ENCODE peak calls at places on chromosomes 1 and 21, in five cellular contexts. D is glutamatergic neuron, P is foreskin melanocyte, S is colonic mucosa, G is AG09309. X is an unnamed sample.

GRCh38 chr1:168609133-168609715 is 32.8 kb downstream of the XCL1 start:
- DNase-seq in S (no peak), D (no peak), P (no peak), G (no peak), X (peak; percentile 18)

GRCh38 chr21:44512496-44513388 is 27.3 kb downstream of the KRTAP10-1 start:
- DNase-seq in P (no peak), D (peak; percentile 10), S (no peak), G (no peak), X (no peak)

GRCh38 chr1:26790551-26790953 is 2.8 kb downstream of the PIGV start:
- DNase-seq in D (no peak), S (no peak), G (no peak), P (no peak), X (no peak)

GRCh38 chr1:3292868-3293562 is 161.4 kb upstream of the ARHGEF16 start:
- DNase-seq in G (no peak), D (no peak), S (no peak), P (no peak), X (no peak)

GRCh38 chr1:183101841-183102276 is 78.6 kb downstream of the LAMC1 start:
- DNase-seq in G (no peak), D (no peak), S (no peak), P (no peak), X (no peak)

GRCh38 chr1:7885513-7886298 is 32.8 kb upstream of the UTS2 start:
- DNase-seq in S (peak; percentile 98), G (no peak), D (peak; percentile 30), P (no peak), X (peak; percentile 100)

GRCh38 chr1:171509191-171509590 is 23.9 kb downstream of the PRRC2C start:
- DNase-seq in S (no peak), D (no peak), P (no peak), G (no peak), X (no peak)

GRCh38 chr1:11354893-11355593 is 82.0 kb downstream of the UBIAD1 start:
- DNase-seq in P (no peak), S (no peak), G (no peak), D (peak; percentile 65), X (no peak)

GRCh38 chr1:9873992-9874391 is 36.1 kb downstream of the CTNNBIP1 start:
- DNase-seq in S (no peak), D (no peak), P (no peak), G (no peak), X (no peak)

GRCh38 chr1:235018161-235018560 is 110.5 kb downstream of the TOMM20 start:
- DNase-seq in P (peak; percentile 86), S (no peak), D (no peak), G (peak; percentile 94), X (no peak)

GRCh38 chr1:185652348-185652747 is 81.8 kb upstream of the HMCN1 start:
- DNase-seq in D (no peak), S (no peak), P (no peak), G (no peak), X (no peak)

GRCh38 chr1:9465640-9466039 is 73.6 kb upstream of the SLC25A33 start:
- DNase-seq in G (no peak), D (no peak), S (no peak), P (no peak), X (no peak)

GRCh38 chr1:8394456-8395321 is 76.8 kb downstream of the SLC45A1 start:
- DNase-seq in S (no peak), G (peak; percentile 80), P (no peak), D (no peak), X (no peak)

GRCh38 chr1:153578936-153579335 is 13.3 kb upstream of the S100A2 start:
- DNase-seq in S (no peak), D (no peak), G (no peak), P (no peak), X (no peak)

GRCh38 chr1:240092301-240093119 is 827 bp downstream of the FMN2 start:
- DNase-seq in P (peak; percentile 38), S (peak; percentile 23), G (no peak), D (peak; percentile 60), X (peak; percentile 31)

GRCh38 chr1:39046811-39047210 is 20.7 kb downstream of the NDUFS5 start:
- DNase-seq in S (no peak), D (no peak), P (no peak), G (no peak), X (no peak)

GRCh38 chr1:112439592-112439991 is 43.6 kb downstream of the CTTNBP2NL start:
- DNase-seq in G (no peak), D (no peak), S (no peak), P (no peak), X (no peak)

GRCh38 chr1:99674665-99675064 is 28.8 kb downstream of the PALMD start:
- DNase-seq in S (no peak), D (no peak), G (no peak), P (peak; percentile 29), X (no peak)

GRCh38 chr1:202553560-202554038 is 156.7 kb downstream of the SYT2 start:
- DNase-seq in P (no peak), S (no peak), G (no peak), D (no peak), X (no peak)

GRCh38 chr1:65048325-65048724 is 82.0 kb upstream of the JAK1 start:
- DNase-seq in P (no peak), G (no peak), D (no peak), S (no peak), X (no peak)

GRCh38 chr1:22317231-22317919 is 134.3 kb upstream of the ZBTB40 start:
- DNase-seq in G (no peak), P (no peak), S (no peak), D (peak; percentile 74), X (peak; percentile 76)

GRCh38 chr1:24925082-24925779 is 4.8 kb downstream of the RUNX3 start:
- DNase-seq in S (no peak), D (no peak), P (no peak), G (no peak), X (no peak)

GRCh38 chr1:168709407-168709891 is 19.6 kb downstream of the DPT start:
- DNase-seq in D (no peak), G (peak; percentile 83), S (peak; percentile 54), P (no peak), X (no peak)

GRCh38 chr1:112341986-112342385 is 54.0 kb upstream of the CTTNBP2NL start:
- DNase-seq in P (no peak), G (no peak), D (no peak), S (no peak), X (no peak)